ENCODE peak calls at places on chromosomes 2 and 18, in five cellular contexts. P, Z, F, D and A are unnamed samples. For H3K4me1, the result is how much of the 10 kb centered on the place peaks cover.

GRCh38 chr18:74902170-74902465 is 304.4 kb downstream of the ZNF407 start:
- DNase-seq in P (no peak), Z (no peak), F (no peak), D (no peak), A (no peak)

GRCh38 chr2:226553333-226553732 is 246.3 kb downstream of the IRS1 start:
- DNase-seq in P (no peak), Z (no peak), F (no peak), D (no peak), A (no peak)

GRCh38 chr2:48474599-48475298 is 55.2 kb upstream of the STON1 start:
- DNase-seq in P (no peak), Z (no peak), F (peak), D (no peak), A (no peak)

GRCh38 chr2:28915939-28916338 is 21.5 kb downstream of the WDR43 start:
- DNase-seq in P (no peak), Z (no peak), F (no peak), D (no peak), A (no peak)

GRCh38 chr2:85154048-85154753 is 21.0 kb downstream of the TCF7L1 start:
- DNase-seq in P (no peak), Z (no peak), F (no peak), D (no peak), A (no peak)

GRCh38 chr2:191357682-191358081 is 112.5 kb downstream of the MYO1B start:
- DNase-seq in P (no peak), Z (no peak), F (no peak), D (no peak), A (no peak)

GRCh38 chr2:95273911-95274290 is 348 bp upstream of the PROM2 start:
- DNase-seq in P (no peak), Z (no peak), F (no peak), D (no peak), A (no peak)

GRCh38 chr18:43525149-43525548 is 247.9 kb upstream of the SYT4 start:
- DNase-seq in P (no peak), Z (no peak), F (peak), D (no peak), A (no peak)

GRCh38 chr2:43001055-43001378 is 208.6 kb upstream of the HAAO start:
- DNase-seq in P (no peak), Z (no peak), F (no peak), D (no peak), A (no peak)

GRCh38 chr2:220029013-220029412 is 401.6 kb downstream of the SLC4A3 start:
- DNase-seq in P (no peak), Z (no peak), F (no peak), D (no peak), A (no peak)

GRCh38 chr2:8754056-8754790 is 72.4 kb downstream of the ID2 start:
- DNase-seq in P (no peak), Z (no peak), F (no peak), D (no peak), A (no peak)

GRCh38 chr2:239815638-239816035 is 209.5 kb downstream of the NDUFA10 start:
- DNase-seq in P (no peak), Z (no peak), F (no peak), D (no peak), A (peak)

GRCh38 chr2:120601566-120601965 is 134.1 kb upstream of the GLI2 start:
- DNase-seq in P (no peak), Z (no peak), F (no peak), D (no peak), A (peak)

GRCh38 chr2:120620025-120620793 is 115.5 kb upstream of the GLI2 start:
- DNase-seq in P (no peak), Z (no peak), F (no peak), D (no peak), A (no peak)

GRCh38 chr2:47506436-47506835 is 103.5 kb downstream of the MSH2 start:
- DNase-seq in P (no peak), Z (no peak), F (no peak), D (no peak), A (no peak)

DNA sequence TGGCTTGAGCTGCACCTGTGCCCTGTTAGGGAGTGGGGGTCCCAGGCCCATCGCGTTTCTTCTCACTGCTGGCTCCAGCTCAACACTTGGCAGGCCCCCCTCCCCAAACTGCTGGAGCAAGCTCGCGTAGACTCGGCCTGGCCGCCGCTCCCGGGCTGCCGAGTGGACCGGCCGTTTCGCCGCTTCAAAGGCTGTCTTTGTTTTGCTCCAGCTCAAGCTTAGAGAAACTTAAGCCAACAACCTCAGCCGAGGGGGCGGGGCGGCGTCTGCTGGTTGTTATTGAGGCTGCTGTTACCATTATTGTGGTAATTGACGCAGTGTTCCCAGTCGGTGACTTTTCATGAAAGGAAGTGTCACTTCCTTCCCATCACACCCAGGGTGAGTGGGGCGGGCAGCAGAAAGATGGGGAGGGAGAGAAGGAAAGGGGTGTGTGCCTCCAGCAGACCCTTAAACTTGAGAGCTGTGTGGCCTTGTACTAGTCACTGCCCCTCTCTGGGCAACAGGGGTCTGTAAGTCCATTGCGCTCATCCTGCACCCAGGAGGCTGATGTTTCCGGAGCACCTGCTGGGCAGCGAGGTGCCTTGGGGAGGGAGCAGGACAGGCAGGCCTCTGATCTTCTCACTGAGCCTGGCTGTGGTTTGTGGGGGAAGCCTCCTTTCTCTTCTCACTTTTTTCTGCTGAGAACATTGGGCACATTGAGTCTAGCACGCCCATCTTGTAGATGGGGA is 2.1 kb downstream of the ARID5A start:
- DNase-seq in P (peak), Z (peak), F (peak), D (peak), A (peak)
- H3K4me3 ChIP-seq in P (peak), Z (peak), F (peak), D (peak), A (peak)

GRCh38 chr2:62472321-62472720 is 33.7 kb downstream of the TMEM17 start:
- DNase-seq in P (no peak), Z (no peak), F (no peak), D (no peak), A (no peak)

GRCh38 chr2:62469558-62469957 is 36.4 kb downstream of the TMEM17 start:
- DNase-seq in P (peak), Z (no peak), F (no peak), D (no peak), A (no peak)

GRCh38 chr2:62471404-62471803 is 34.6 kb downstream of the TMEM17 start:
- DNase-seq in P (no peak), Z (no peak), F (no peak), D (no peak), A (no peak)

GRCh38 chr2:62473428-62473827 is 32.6 kb downstream of the TMEM17 start:
- DNase-seq in P (no peak), Z (no peak), F (no peak), D (no peak), A (no peak)

DNA sequence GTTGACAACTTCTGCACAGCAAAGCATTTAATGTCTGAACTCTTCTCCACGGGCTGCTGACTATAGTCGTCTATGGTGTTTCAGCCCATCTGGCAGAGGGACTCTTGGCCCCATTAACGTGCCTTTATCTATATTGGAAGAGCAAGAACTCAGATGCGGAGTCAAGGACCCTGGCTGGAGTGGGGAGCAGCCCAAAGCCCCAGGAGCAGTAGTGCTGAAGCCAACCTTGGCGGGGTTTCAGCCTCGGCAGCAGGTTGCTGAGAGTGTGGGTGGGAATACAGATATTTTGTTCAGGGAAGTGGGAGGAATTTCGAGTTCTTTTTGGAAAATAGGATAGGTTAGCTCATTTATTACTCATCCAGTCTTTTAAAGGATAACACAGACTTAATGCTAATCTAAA is 34.2 kb downstream of the TMEM17 start:
- DNase-seq in P (no peak), Z (no peak), F (peak), D (no peak), A (no peak)
- H3K4me1 ChIP-seq in P (under half), Z (under half), F (half or more), D (under half), A (under half)

DNA sequence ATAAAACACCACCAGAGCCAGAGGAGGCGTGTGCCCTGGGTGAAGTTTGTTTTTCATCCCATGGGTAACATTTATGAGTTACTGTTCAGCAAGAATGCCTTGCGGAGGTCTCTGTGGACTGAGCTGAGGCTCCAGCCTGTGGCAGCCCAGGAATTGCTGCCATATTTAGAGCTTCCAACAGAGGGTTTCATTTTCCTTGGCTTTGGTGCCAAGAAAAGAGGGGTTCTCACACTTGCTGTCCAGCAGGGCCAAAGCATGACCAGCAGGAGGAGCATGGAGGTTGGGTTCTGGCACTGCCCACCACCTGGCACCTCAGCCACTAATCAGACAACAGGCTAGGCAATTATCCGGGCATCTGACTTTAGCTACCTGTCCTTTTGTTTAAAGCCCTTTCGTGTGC is 36.7 kb downstream of the EPAS1 start:
- DNase-seq in P (no peak), Z (no peak), F (no peak), D (no peak), A (no peak)
- H3K4me3 ChIP-seq in P (no peak), Z (no peak), F (peak), D (no peak), A (no peak)

GRCh38 chr2:20425371-20425881 is 21.4 kb upstream of the RHOB start:
- DNase-seq in P (peak), Z (no peak), F (no peak), D (no peak), A (no peak)

GRCh38 chr2:20424300-20425290 is 22.3 kb upstream of the RHOB start:
- DNase-seq in P (peak), Z (no peak), F (peak), D (peak), A (peak)

GRCh38 chr2:20422679-20423271 is 24.1 kb upstream of the RHOB start:
- DNase-seq in P (peak), Z (no peak), F (peak), D (no peak), A (no peak)

GRCh38 chr2:20423376-20423775 is 23.5 kb upstream of the RHOB start:
- DNase-seq in P (peak), Z (no peak), F (no peak), D (no peak), A (no peak)

DNA sequence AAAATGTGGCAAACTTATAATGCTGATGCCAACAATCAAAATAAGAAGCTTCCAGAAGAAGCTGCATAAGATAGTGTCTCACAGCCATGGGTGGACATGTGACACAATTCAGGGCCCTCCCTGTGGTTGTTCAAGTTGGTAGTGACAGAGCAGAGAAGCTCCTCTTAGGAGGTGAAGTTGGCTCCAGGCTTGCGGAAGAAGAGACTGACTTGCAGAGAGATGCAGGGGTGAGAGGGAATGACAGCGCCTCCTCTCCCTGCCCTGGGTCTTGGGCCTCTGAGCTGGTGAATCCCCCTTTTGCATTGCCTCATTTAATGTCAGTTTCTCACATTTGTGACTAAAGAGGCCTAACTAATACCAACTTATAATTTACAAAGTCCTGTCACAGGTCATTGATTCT is 23.0 kb upstream of the RHOB start:
- DNase-seq in P (peak), Z (no peak), F (no peak), D (no peak), A (peak)
- H3K4me1 ChIP-seq in P (under half), Z (under half), F (under half), D (under half), A (under half)

GRCh38 chr18:72160504-72161445 is 383.4 kb downstream of the CBLN2 start:
- DNase-seq in P (no peak), Z (no peak), F (no peak), D (no peak), A (no peak)
- H3K4me3 ChIP-seq in P (no peak), Z (no peak), F (no peak), D (no peak), A (no peak)

GRCh38 chr2:270861-271260 is 6.1 kb downstream of the ACP1 start:
- DNase-seq in P (no peak), Z (no peak), F (no peak), D (no peak), A (no peak)
- H3K4me1 ChIP-seq in P (under half), Z (under half), F (under half), D (under half), A (under half)

GRCh38 chr2:163733301-163733938 is 2.4 kb downstream of the FIGN start:
- DNase-seq in P (no peak), Z (no peak), F (peak), D (no peak), A (no peak)

GRCh38 chr2:163734401-163734800 is 1.4 kb downstream of the FIGN start:
- DNase-seq in P (no peak), Z (no peak), F (no peak), D (no peak), A (no peak)

GRCh38 chr2:163735692-163736432 is at the start of gene FIGN:
- DNase-seq in P (peak), Z (no peak), F (peak), D (no peak), A (peak)

GRCh38 chr2:163736433-163737168 is 793 bp upstream of the FIGN start:
- DNase-seq in P (peak), Z (no peak), F (peak), D (no peak), A (no peak)

DNA sequence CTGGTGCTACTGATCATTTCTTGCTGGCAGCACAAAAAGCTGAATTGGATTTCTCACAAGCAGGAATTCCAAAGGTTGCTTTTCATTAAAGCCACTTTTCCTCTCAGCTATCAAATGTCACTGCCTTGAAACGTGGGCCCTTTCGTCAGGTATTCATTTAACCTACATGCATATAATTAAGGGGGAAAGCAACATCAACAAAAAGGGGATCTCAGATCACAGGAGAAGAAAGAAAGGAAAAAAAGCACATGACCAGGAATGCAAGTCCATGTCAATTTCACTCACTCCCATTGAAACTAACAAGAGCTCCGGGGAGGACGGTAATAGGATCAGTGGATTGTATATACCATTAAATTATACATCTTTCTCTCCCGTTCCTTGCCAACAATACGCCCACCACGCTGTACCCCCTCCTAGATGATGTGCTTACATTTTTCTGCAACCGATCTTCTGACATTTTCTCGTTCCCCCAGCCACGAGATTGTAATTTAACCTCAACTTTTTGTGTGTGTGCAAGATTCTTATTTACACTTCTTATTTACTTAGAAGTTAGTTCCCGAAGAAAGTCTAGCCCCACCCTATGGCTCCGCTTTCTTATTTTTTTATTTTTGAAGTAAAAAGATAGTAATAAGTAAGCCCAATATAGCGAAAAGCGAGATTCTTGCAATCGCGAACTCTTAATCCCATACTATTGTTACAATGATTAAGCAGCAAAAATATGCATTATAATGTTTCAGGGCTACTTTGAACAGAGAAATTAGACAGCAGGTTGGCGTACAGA is 707 bp downstream of the FIGN start:
- DNase-seq in P (no peak), Z (no peak), F (no peak), D (no peak), A (no peak)
- H3K4me3 ChIP-seq in P (peak), Z (no peak), F (peak), D (no peak), A (peak)